ENCODE peak calls at places on chromosomes 12 and 14, in ten cellular contexts. One of them, this sample, is unnamed.

GRCh38 chr14:75200451-75200850 is 24.0 kb upstream of the TMED10 start:
- DNase-seq in HCT116: peak; percentile 70
- DNase-seq in esophagus muscularis mucosa: no peak
- DNase-seq in prostate gland: peak; percentile 84
- DNase-seq in uterus: no peak
- DNase-seq in ovary: no peak
- DNase-seq in transverse colon: peak; percentile 88
- DNase-seq in GM12878: no peak
- DNase-seq in body of pancreas: peak; percentile 80
- DNase-seq in stomach: peak; percentile 87
- DNase-seq in this sample: no peak

GRCh38 chr14:89319687-89320086 is 97.3 kb downstream of the FOXN3 start:
- DNase-seq in transverse colon: no peak
- DNase-seq in uterus: no peak
- DNase-seq in GM12878: no peak
- DNase-seq in ovary: no peak
- DNase-seq in HCT116: no peak
- DNase-seq in stomach: no peak
- DNase-seq in esophagus muscularis mucosa: no peak
- DNase-seq in body of pancreas: no peak
- DNase-seq in prostate gland: no peak
- DNase-seq in this sample: no peak

GRCh38 chr12:80216890-80217559 is 117.7 kb downstream of the OTOGL start:
- DNase-seq in transverse colon: no peak
- DNase-seq in HCT116: no peak
- DNase-seq in prostate gland: no peak
- DNase-seq in stomach: no peak
- DNase-seq in uterus: no peak
- DNase-seq in GM12878: peak; percentile 39
- DNase-seq in ovary: no peak
- DNase-seq in body of pancreas: no peak
- DNase-seq in esophagus muscularis mucosa: no peak
- DNase-seq in this sample: no peak

GRCh38 chr12:1935242-1935641 is 16.8 kb upstream of the CACNA2D4 start:
- DNase-seq in body of pancreas: peak; percentile 38
- DNase-seq in prostate gland: no peak
- DNase-seq in uterus: no peak
- DNase-seq in GM12878: no peak
- DNase-seq in transverse colon: no peak
- DNase-seq in stomach: no peak
- DNase-seq in ovary: no peak
- DNase-seq in esophagus muscularis mucosa: no peak
- DNase-seq in HCT116: no peak
- DNase-seq in this sample: no peak

GRCh38 chr12:104656383-104656782 is 199.6 kb downstream of the CHST11 start:
- DNase-seq in HCT116: no peak
- DNase-seq in uterus: no peak
- DNase-seq in prostate gland: no peak
- DNase-seq in body of pancreas: no peak
- DNase-seq in esophagus muscularis mucosa: no peak
- DNase-seq in ovary: no peak
- DNase-seq in transverse colon: no peak
- DNase-seq in stomach: no peak
- DNase-seq in GM12878: no peak
- DNase-seq in this sample: no peak

GRCh38 chr14:99733551-99734405 is 49.7 kb downstream of the CYP46A1 start:
- DNase-seq in transverse colon: peak; percentile 29
- DNase-seq in stomach: no peak
- DNase-seq in GM12878: no peak
- DNase-seq in body of pancreas: peak; percentile 16
- DNase-seq in esophagus muscularis mucosa: no peak
- DNase-seq in ovary: peak; percentile 15
- DNase-seq in prostate gland: no peak
- DNase-seq in uterus: peak; percentile 16
- DNase-seq in HCT116: no peak
- DNase-seq in this sample: peak; percentile 69

GRCh38 chr12:127191124-127191523 is 1075.8 kb upstream of the TMEM132C start:
- DNase-seq in uterus: no peak
- DNase-seq in ovary: no peak
- DNase-seq in HCT116: no peak
- DNase-seq in prostate gland: no peak
- DNase-seq in transverse colon: no peak
- DNase-seq in esophagus muscularis mucosa: no peak
- DNase-seq in body of pancreas: no peak
- DNase-seq in GM12878: no peak
- DNase-seq in stomach: no peak
- DNase-seq in this sample: no peak

GRCh38 chr12:12216349-12217017 is 50.4 kb downstream of the LRP6 start:
- DNase-seq in ovary: no peak
- DNase-seq in prostate gland: no peak
- DNase-seq in esophagus muscularis mucosa: no peak
- DNase-seq in HCT116: no peak
- DNase-seq in uterus: no peak
- DNase-seq in stomach: no peak
- DNase-seq in body of pancreas: no peak
- DNase-seq in transverse colon: no peak
- DNase-seq in GM12878: no peak
- DNase-seq in this sample: no peak

GRCh38 chr12:32005496-32006125 is 46.4 kb downstream of the RESF1 start:
- DNase-seq in uterus: no peak
- DNase-seq in prostate gland: no peak
- DNase-seq in stomach: no peak
- DNase-seq in ovary: no peak
- DNase-seq in esophagus muscularis mucosa: no peak
- DNase-seq in HCT116: no peak
- DNase-seq in transverse colon: no peak
- DNase-seq in body of pancreas: no peak
- DNase-seq in GM12878: no peak
- DNase-seq in this sample: no peak

GRCh38 chr12:110270125-110270962 is 10.7 kb upstream of the ATP2A2 start:
- DNase-seq in ovary: peak; percentile 41
- DNase-seq in esophagus muscularis mucosa: no peak
- DNase-seq in prostate gland: peak; percentile 74
- DNase-seq in transverse colon: no peak
- DNase-seq in HCT116: no peak
- DNase-seq in body of pancreas: peak; percentile 36
- DNase-seq in stomach: peak; percentile 36
- DNase-seq in GM12878: no peak
- DNase-seq in uterus: peak; percentile 65
- DNase-seq in this sample: peak; percentile 74

GRCh38 chr14:38775986-38776385 is 327.0 kb downstream of the SEC23A start:
- DNase-seq in prostate gland: no peak
- DNase-seq in esophagus muscularis mucosa: no peak
- DNase-seq in body of pancreas: no peak
- DNase-seq in HCT116: no peak
- DNase-seq in GM12878: no peak
- DNase-seq in uterus: no peak
- DNase-seq in ovary: no peak
- DNase-seq in transverse colon: no peak
- DNase-seq in stomach: no peak
- DNase-seq in this sample: no peak

GRCh38 chr14:77003960-77004710 is 24.4 kb downstream of the IRF2BPL start:
- DNase-seq in ovary: no peak
- DNase-seq in transverse colon: no peak
- DNase-seq in stomach: peak; percentile 70
- DNase-seq in prostate gland: no peak
- DNase-seq in HCT116: no peak
- DNase-seq in uterus: no peak
- DNase-seq in body of pancreas: peak; percentile 71
- DNase-seq in esophagus muscularis mucosa: no peak
- DNase-seq in GM12878: no peak
- DNase-seq in this sample: peak; percentile 6

GRCh38 chr12:95083938-95084337 is 10.5 kb upstream of the NR2C1 start:
- DNase-seq in uterus: peak; percentile 53
- DNase-seq in body of pancreas: no peak
- DNase-seq in stomach: no peak
- DNase-seq in transverse colon: no peak
- DNase-seq in ovary: no peak
- DNase-seq in HCT116: no peak
- DNase-seq in prostate gland: no peak
- DNase-seq in esophagus muscularis mucosa: no peak
- DNase-seq in GM12878: no peak
- DNase-seq in this sample: no peak

GRCh38 chr12:68612245-68612644 is 1.5 kb downstream of the RAP1B start:
- DNase-seq in esophagus muscularis mucosa: no peak
- DNase-seq in GM12878: no peak
- DNase-seq in body of pancreas: no peak
- DNase-seq in uterus: no peak
- DNase-seq in prostate gland: no peak
- DNase-seq in ovary: no peak
- DNase-seq in HCT116: no peak
- DNase-seq in transverse colon: no peak
- DNase-seq in stomach: no peak
- DNase-seq in this sample: no peak
- H3K27ac ChIP-seq in esophagus muscularis mucosa: peak overlapping the region; percentile 99
- H3K27ac ChIP-seq in GM12878: peak overlapping the region; percentile 98
- H3K27ac ChIP-seq in body of pancreas: no peak overlapping the region
- H3K27ac ChIP-seq in uterus: peak overlapping the region; percentile 96
- H3K27ac ChIP-seq in prostate gland: peak overlapping the region; percentile 97
- H3K27ac ChIP-seq in ovary: no peak overlapping the region
- H3K27ac ChIP-seq in HCT116: no peak overlapping the region
- H3K27ac ChIP-seq in transverse colon: peak overlapping the region; percentile 92
- H3K27ac ChIP-seq in stomach: peak overlapping the region; percentile 93
- H3K27ac ChIP-seq in this sample: peak overlapping the region; percentile 96

DNA sequence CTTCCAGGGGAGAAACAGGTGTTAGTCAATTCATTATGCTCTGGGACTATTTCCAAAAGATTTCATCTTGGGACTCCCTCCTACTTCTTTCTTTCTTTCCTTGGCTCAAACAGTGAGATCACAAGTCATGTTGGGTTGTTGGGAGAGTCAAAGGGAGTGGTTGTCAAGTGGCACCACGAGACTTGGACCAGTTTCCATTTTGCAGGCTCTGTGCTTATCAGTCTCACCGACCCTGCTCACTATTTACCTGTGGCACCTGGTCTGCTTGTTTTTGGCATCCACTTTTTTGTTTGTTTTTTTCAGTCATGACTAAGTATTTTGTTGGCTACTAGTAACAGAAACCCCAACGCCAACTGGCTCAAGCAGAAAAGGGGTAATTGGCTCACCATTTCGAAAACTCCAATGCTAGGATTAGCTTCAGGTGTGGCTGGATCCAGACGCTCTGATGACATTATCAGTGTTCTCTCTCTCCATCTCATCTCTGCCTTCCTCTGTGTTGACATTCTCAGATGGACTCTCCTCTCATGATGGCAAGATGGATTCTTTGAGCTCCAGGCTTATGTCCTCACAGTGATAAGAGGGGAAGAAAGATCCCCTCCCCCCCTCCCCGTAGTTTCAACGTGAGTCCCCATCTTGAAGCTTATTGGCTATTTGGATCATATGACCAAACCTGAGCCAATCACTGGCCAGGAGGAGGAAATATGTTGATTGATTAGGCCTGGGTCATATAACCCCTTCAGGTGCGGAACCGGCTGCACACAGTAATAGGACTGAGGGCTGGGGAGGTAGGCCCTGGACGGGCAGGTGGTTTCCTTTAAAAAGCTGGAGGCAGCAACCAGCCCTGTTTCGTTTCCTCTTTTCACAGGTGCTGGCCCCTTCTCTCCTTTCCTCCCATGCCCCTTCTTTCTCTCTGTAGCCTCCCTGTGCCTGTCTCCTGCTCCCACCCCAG is 84.2 kb downstream of the AACS start:
- DNase-seq in stomach: peak; percentile 68
- DNase-seq in HCT116: no peak
- DNase-seq in esophagus muscularis mucosa: no peak
- DNase-seq in uterus: no peak
- DNase-seq in transverse colon: peak; percentile 51
- DNase-seq in body of pancreas: no peak
- DNase-seq in GM12878: peak; percentile 86
- DNase-seq in ovary: no peak
- DNase-seq in prostate gland: no peak
- DNase-seq in this sample: no peak
- TF ChIP-seq POLR2A in stomach: no peak
- TF ChIP-seq POLR2A in HCT116: no peak
- TF ChIP-seq POLR2A in esophagus muscularis mucosa: no peak
- TF ChIP-seq POLR2A in uterus: no peak
- TF ChIP-seq POLR2A in transverse colon: no peak
- TF ChIP-seq POLR2A in body of pancreas: no peak
- TF ChIP-seq POLR2A in GM12878: peak; percentile 57
- TF ChIP-seq POLR2A in ovary: no peak
- TF ChIP-seq POLR2A in prostate gland: no peak
- TF ChIP-seq POLR2A in this sample: no peak

GRCh38 chr12:111868676-111869588 is 26.9 kb downstream of the MAPKAPK5 start:
- DNase-seq in uterus: no peak
- DNase-seq in esophagus muscularis mucosa: no peak
- DNase-seq in HCT116: no peak
- DNase-seq in prostate gland: no peak
- DNase-seq in ovary: no peak
- DNase-seq in body of pancreas: no peak
- DNase-seq in transverse colon: no peak
- DNase-seq in stomach: no peak
- DNase-seq in GM12878: no peak
- DNase-seq in this sample: no peak

GRCh38 chr12:111873113-111873512 is 31.1 kb downstream of the MAPKAPK5 start:
- DNase-seq in HCT116: no peak
- DNase-seq in body of pancreas: no peak
- DNase-seq in transverse colon: no peak
- DNase-seq in ovary: no peak
- DNase-seq in uterus: no peak
- DNase-seq in GM12878: no peak
- DNase-seq in prostate gland: no peak
- DNase-seq in stomach: no peak
- DNase-seq in esophagus muscularis mucosa: no peak
- DNase-seq in this sample: no peak

GRCh38 chr12:111864935-111865334 is 22.9 kb downstream of the MAPKAPK5 start:
- DNase-seq in uterus: no peak
- DNase-seq in GM12878: no peak
- DNase-seq in body of pancreas: no peak
- DNase-seq in esophagus muscularis mucosa: no peak
- DNase-seq in stomach: no peak
- DNase-seq in prostate gland: no peak
- DNase-seq in ovary: no peak
- DNase-seq in transverse colon: no peak
- DNase-seq in HCT116: no peak
- DNase-seq in this sample: no peak

GRCh38 chr12:111867531-111867930 is 25.5 kb downstream of the MAPKAPK5 start:
- DNase-seq in body of pancreas: no peak
- DNase-seq in stomach: no peak
- DNase-seq in prostate gland: no peak
- DNase-seq in transverse colon: no peak
- DNase-seq in esophagus muscularis mucosa: no peak
- DNase-seq in GM12878: no peak
- DNase-seq in uterus: no peak
- DNase-seq in HCT116: no peak
- DNase-seq in ovary: no peak
- DNase-seq in this sample: no peak

GRCh38 chr12:111870216-111870615 is 28.2 kb downstream of the MAPKAPK5 start:
- DNase-seq in GM12878: no peak
- DNase-seq in transverse colon: no peak
- DNase-seq in ovary: no peak
- DNase-seq in HCT116: no peak
- DNase-seq in esophagus muscularis mucosa: no peak
- DNase-seq in stomach: no peak
- DNase-seq in prostate gland: no peak
- DNase-seq in body of pancreas: no peak
- DNase-seq in uterus: no peak
- DNase-seq in this sample: no peak
- H3K27ac ChIP-seq in GM12878: no peak overlapping the region
- H3K27ac ChIP-seq in transverse colon: no peak overlapping the region
- H3K27ac ChIP-seq in ovary: no peak overlapping the region
- H3K27ac ChIP-seq in HCT116: no peak overlapping the region
- H3K27ac ChIP-seq in esophagus muscularis mucosa: no peak overlapping the region
- H3K27ac ChIP-seq in stomach: no peak overlapping the region
- H3K27ac ChIP-seq in prostate gland: no peak overlapping the region
- H3K27ac ChIP-seq in body of pancreas: no peak overlapping the region
- H3K27ac ChIP-seq in uterus: no peak overlapping the region
- H3K27ac ChIP-seq in this sample: no peak overlapping the region

GRCh38 chr12:131938082-131938481 is 9.0 kb downstream of the PUS1 start:
- DNase-seq in stomach: no peak
- DNase-seq in body of pancreas: no peak
- DNase-seq in transverse colon: no peak
- DNase-seq in GM12878: no peak
- DNase-seq in prostate gland: no peak
- DNase-seq in esophagus muscularis mucosa: no peak
- DNase-seq in HCT116: no peak
- DNase-seq in uterus: no peak
- DNase-seq in ovary: peak; percentile 4
- DNase-seq in this sample: no peak
- TF ChIP-seq POLR2A in stomach: no peak
- TF ChIP-seq POLR2A in body of pancreas: no peak
- TF ChIP-seq POLR2A in transverse colon: no peak
- TF ChIP-seq POLR2A in GM12878: no peak
- TF ChIP-seq POLR2A in prostate gland: no peak
- TF ChIP-seq POLR2A in esophagus muscularis mucosa: no peak
- TF ChIP-seq POLR2A in HCT116: no peak
- TF ChIP-seq POLR2A in uterus: no peak
- TF ChIP-seq POLR2A in ovary: no peak
- TF ChIP-seq POLR2A in this sample: no peak

This sample was measured in heart left ventricle.